ENCODE peak calls at places on chromosomes 12 and 14, in eight cellular contexts. M is uterus, K is ovary, F is upper lobe of left lung, T is testis, L is IMR-90, R is spleen, N is heart left ventricle. W is an unnamed sample.

GRCh38 chr12:91778938-91779400 is 366.7 kb downstream of the BTG1 start:
- DNase-seq in K (no peak), F (peak), R (no peak), N (no peak), M (peak), T (no peak), L (peak), W (peak)

GRCh38 chr12:58414398-58414871 is 473.1 kb downstream of the ATP23 start:
- DNase-seq in F (no peak), L (peak), N (no peak), R (no peak), M (no peak), K (no peak), T (no peak), W (no peak)

GRCh38 chr14:56244138-56244789 is 126.1 kb downstream of the PELI2 start:
- DNase-seq in R (no peak), K (no peak), T (no peak), F (no peak), M (no peak), L (peak), N (no peak), W (no peak)

GRCh38 chr12:124715121-124715990 is 147.9 kb upstream of the NCOR2 start:
- DNase-seq in K (no peak), R (no peak), F (peak), L (peak), M (no peak), N (no peak), T (no peak), W (no peak)

GRCh38 chr14:61524211-61524806 is 171.0 kb upstream of the HIF1A start:
- DNase-seq in N (no peak), R (no peak), K (no peak), F (peak), M (no peak), L (peak), T (no peak), W (peak)

GRCh38 chr14:98946995-98947394 is 325.0 kb downstream of the BCL11B start:
- DNase-seq in N (no peak), L (no peak), R (peak), T (peak), M (no peak), K (no peak), F (no peak), W (no peak)

GRCh38 chr14:91947196-91948184 is at the start of gene FBLN5:
- DNase-seq in T (peak), M (peak), R (peak), L (peak), F (peak), K (peak), N (peak), W (peak)

GRCh38 chr12:108515916-108516315 is 839 bp downstream of the FICD start:
- DNase-seq in N (no peak), F (no peak), M (no peak), R (peak), T (no peak), L (no peak), K (no peak), W (no peak)

GRCh38 chr12:131963381-131963780 is 13.6 kb downstream of the EP400 start:
- DNase-seq in N (no peak), K (no peak), F (no peak), T (no peak), M (no peak), R (no peak), L (no peak), W (no peak)

DNA sequence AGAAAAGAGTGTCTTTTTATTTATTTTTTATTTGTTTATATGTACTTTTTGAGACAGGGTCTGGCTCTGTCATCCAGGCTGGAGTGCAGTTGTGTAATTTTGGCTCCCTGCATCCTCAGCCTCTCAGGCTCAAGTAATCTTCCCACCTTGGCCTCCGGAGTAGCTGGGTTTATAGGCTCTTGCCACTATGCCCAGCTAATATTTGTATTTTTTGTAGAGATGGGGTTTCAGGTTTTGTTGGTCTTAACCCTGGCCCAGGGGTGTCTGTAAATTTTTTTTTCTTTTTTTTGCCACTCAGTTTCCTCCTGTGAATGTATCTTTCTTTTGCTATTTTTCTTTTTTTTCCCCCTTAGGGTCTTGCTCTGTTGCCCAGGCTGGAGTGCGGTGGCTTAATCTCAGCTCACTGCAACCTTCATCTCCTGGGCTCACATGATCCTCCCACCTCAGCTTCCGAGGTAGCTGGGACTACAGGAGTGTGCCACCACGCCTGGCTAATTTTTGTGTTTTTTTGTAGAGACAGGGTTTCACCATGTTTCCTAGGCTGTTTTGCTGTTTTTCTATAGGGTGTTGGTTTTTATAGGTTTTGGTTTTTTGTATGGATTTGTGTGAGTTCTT is 11.0 kb downstream of the RCOR1 start:
- DNase-seq in N (no peak), L (no peak), T (no peak), K (no peak), R (no peak), M (no peak), F (peak), W (no peak)
- H3K27ac ChIP-seq in N (no peak), L (no peak), T (no peak), K (no peak), R (no peak), M (no peak), F (peak), W (no peak)

GRCh38 chr12:7460375-7461259 is 16.7 kb upstream of the CD163L1 start:
- DNase-seq in T (peak), R (no peak), F (no peak), M (no peak), L (peak), N (peak), K (no peak), W (peak)
- TF ChIP-seq CTCF in T (peak), R (peak), F (peak), M (peak), L (peak), N (peak), K (peak), W (peak)

GRCh38 chr12:123251403-123252076 is 18.3 kb downstream of the MTRFR start:
- DNase-seq in M (no peak), R (no peak), N (no peak), T (no peak), L (no peak), K (no peak), F (no peak), W (no peak)

GRCh38 chr12:123254853-123255446 is 16.7 kb downstream of the CDK2AP1 start:
- DNase-seq in F (no peak), M (no peak), K (no peak), T (no peak), N (no peak), R (no peak), L (no peak), W (no peak)

GRCh38 chr12:123245678-123246077 is 12.4 kb downstream of the MTRFR start:
- DNase-seq in R (no peak), L (no peak), N (no peak), T (no peak), K (no peak), F (no peak), M (no peak), W (no peak)

GRCh38 chr12:123253606-123254459 is 17.8 kb downstream of the CDK2AP1 start:
- DNase-seq in F (no peak), R (peak), N (no peak), M (no peak), K (no peak), L (no peak), T (no peak), W (peak)

GRCh38 chr12:123250471-123251383 is 17.5 kb downstream of the MTRFR start:
- DNase-seq in R (peak), T (no peak), N (no peak), K (no peak), L (no peak), M (peak), F (peak), W (peak)
- TF ChIP-seq POLR2A in R (no peak), T (no peak), N (no peak), K (no peak), L (no peak), M (no peak), F (no peak), W (no peak)

DNA sequence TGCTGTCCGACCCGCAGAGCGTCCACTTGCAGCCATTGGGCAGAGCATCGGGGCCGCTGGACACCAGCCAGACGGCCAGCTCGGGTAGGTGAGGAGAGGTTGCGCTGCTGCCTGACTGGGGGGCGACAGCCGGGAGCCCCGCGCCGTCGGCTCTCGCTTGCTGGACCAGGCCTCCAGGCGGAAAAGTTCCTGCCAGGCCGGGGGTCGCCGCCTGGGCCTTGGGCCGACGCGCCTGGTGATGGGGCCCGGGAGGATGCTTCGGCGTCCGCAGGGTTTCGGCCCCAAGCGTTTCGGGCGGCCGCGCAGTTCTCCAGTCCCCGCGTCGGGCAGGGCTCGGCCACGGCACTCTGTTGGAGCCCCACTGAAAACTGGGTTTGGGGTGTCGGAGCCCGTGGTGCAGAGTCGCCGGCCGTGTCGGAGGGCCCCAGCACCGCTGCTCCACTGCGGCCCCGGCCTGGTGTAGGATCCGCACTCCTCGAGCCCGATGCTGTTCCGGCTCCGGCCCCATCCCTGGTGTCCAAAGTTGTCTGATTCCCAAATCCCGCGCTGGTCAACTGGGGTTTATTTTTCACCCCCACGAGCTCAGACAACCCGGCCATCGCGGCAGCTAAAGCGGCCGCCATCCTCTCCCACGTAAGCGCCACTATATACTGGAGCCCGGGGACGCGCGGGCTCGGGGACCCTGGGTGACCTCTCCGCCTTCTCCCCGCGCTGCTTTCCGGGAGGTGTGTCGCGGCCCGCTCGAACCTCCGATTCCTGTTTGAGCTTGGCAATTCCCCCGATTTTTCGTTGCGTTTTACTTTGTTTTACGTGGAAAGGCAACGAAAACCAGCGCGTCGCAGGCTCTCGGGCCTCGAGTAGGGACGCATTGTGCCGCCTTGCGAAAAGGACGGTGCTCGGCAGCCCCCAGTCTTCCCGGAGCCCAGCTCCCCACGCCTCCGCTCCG is 872 bp downstream of the VSX2 start:
- DNase-seq in L (no peak), T (no peak), R (no peak), F (no peak), K (no peak), M (no peak), N (no peak), W (no peak)
- H3K27ac ChIP-seq in L (no peak), T (no peak), R (no peak), F (no peak), K (no peak), M (no peak), N (no peak), W (no peak)

GRCh38 chr14:39467889-39468524 is 35.8 kb upstream of the FBXO33 start:
- DNase-seq in F (peak), T (no peak), L (peak), R (no peak), M (no peak), N (no peak), K (no peak), W (no peak)
- TF ChIP-seq CTCF in F (no peak), T (no peak), L (peak), R (no peak), M (no peak), N (no peak), K (no peak), W (no peak)

GRCh38 chr12:50103767-50104321 is at the start of gene GPD1:
- DNase-seq in N (peak), R (no peak), T (peak), F (peak), L (peak), K (peak), M (peak), W (peak)
- TF ChIP-seq POLR2A in N (no peak), R (no peak), T (no peak), F (no peak), L (no peak), K (no peak), M (no peak), W (no peak)

DNA sequence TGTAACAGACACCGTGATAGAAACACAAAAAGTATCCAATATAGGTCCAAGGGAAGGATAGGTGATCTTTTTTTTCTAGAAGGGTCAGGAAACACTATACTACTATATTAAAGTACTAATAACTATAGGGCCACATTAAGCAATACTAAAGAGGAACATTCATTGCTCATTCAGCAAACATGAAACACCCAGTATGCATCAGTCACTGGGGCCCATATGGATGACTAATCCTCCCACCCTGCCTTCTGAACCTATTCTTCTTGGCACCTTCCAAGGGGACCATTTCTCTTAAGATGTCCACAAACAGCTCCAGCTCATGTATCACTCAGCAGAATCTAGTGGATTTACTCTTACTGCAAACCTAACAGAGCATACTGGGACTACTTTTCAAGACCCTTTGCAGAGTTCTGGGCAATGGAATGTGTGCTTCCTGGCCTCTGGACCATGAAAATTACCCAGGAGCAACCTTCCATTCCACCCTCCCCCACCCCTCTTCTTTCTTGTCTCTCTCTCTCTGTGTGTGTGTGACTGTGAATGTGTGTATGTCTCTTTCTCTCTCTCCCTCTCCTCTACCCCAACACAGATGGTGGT is 187.9 kb downstream of the EPS8 start:
- DNase-seq in R (no peak), T (no peak), N (no peak), L (peak), F (no peak), K (no peak), M (no peak), W (no peak)
- H3K27ac ChIP-seq in R (no peak), T (no peak), N (no peak), L (no peak), F (no peak), K (no peak), M (no peak), W (no peak)

GRCh38 chr12:78641837-78642423 is 222.6 kb upstream of the SYT1 start:
- DNase-seq in M (no peak), K (no peak), R (no peak), N (no peak), L (peak), T (no peak), F (no peak), W (no peak)
- TF ChIP-seq CTCF in M (no peak), K (no peak), R (no peak), N (no peak), L (peak), T (no peak), F (no peak), W (no peak)

GRCh38 chr12:70154087-70154486 is 89.1 kb upstream of the CNOT2 start:
- DNase-seq in R (no peak), N (no peak), M (no peak), K (no peak), L (no peak), T (no peak), F (no peak), W (no peak)

GRCh38 chr12:70151993-70152392 is 91.2 kb upstream of the CNOT2 start:
- DNase-seq in K (no peak), N (no peak), M (no peak), F (no peak), R (no peak), T (no peak), L (no peak), W (no peak)

GRCh38 chr12:70149665-70150064 is 93.6 kb upstream of the CNOT2 start:
- DNase-seq in F (no peak), K (no peak), R (no peak), T (no peak), N (no peak), L (no peak), M (no peak), W (no peak)

GRCh38 chr12:70154960-70155589 is 88.2 kb upstream of the CNOT2 start:
- DNase-seq in L (no peak), F (no peak), N (no peak), T (no peak), K (no peak), R (no peak), M (no peak), W (no peak)

DNA sequence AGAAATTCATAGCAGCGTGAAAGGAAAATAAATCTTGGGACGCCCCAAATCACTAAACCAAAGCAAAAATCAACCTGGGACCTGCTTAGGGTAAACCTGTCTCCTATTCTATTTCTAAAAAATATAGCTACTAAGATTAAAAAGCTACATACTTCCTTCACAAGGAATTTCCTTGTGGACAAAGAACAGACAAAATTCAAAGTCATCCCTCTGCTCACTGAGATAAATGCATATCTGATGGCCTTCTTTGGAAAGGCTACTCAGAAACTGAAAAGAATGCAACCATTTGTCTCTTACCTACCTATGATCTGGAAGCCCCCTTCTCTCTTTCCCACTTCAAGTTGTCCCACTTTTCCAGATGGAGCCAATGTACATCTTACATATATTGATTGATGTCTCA is 93.0 kb upstream of the CNOT2 start:
- DNase-seq in L (no peak), T (no peak), F (no peak), R (no peak), M (no peak), K (no peak), N (no peak), W (no peak)
- TF ChIP-seq POLR2A in L (no peak), T (no peak), F (no peak), R (no peak), M (no peak), K (no peak), N (no peak), W (no peak)

GRCh38 chr12:53569174-53569557 is 57.0 kb downstream of the ATF7 start:
- DNase-seq in F (no peak), L (peak), M (no peak), K (no peak), N (no peak), R (no peak), T (no peak), W (no peak)

GRCh38 chr12:53575502-53576264 is 50.5 kb downstream of the ATF7 start:
- DNase-seq in N (no peak), F (peak), M (no peak), T (no peak), R (no peak), L (peak), K (no peak), W (no peak)

GRCh38 chr12:53571295-53571694 is 54.9 kb downstream of the ATF7 start:
- DNase-seq in R (no peak), F (no peak), L (no peak), K (no peak), M (no peak), T (no peak), N (no peak), W (no peak)

GRCh38 chr12:53568428-53569173 is 57.6 kb downstream of the ATF7 start:
- DNase-seq in R (no peak), F (no peak), K (no peak), N (no peak), T (no peak), M (no peak), L (no peak), W (no peak)

DNA sequence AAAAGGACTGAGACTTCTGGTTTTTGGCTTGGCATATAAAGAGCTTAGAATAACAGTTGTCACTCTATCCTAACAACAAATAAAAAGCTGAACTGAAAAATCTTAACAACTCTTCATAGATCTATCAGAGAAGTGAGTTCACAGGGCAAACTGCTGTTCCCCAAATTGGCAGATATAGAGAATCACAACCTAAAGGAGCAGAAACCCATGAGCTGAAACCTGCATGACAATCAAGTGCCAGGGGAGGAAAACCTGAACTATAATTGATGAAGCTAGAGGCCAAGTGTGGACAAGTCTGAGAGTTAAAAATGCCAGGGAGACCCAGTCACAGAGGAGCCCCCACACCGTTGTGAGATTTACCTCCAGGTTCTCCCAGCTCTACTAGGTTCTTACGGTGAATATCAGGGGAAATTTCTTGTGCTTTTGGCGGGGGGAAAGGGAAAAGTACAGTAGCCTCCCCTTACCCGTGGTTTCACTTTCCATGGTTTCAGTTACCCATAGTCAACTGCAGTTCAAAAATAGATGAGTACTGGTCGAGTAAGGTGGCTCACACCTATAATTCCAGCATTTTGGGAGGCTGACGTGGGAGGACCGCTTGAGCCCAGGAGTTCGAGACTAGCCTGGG is 53.9 kb downstream of the ATF7 start:
- DNase-seq in N (no peak), L (no peak), T (no peak), R (no peak), F (no peak), K (no peak), M (no peak), W (no peak)
- H3K27ac ChIP-seq in N (no peak), L (no peak), T (no peak), R (no peak), F (no peak), K (no peak), M (no peak), W (no peak)